ENCODE peak calls at places on chromosomes 11 and 22, in nine cellular contexts. D is H9, J is tibial artery, N is A549, M is aorta, Y is fibroblast of lung, H is heart right ventricle, R is DND-41, Z is sigmoid colon. A is an unnamed sample.

GRCh38 chr22:29269731-29270474 is 1.8 kb downstream of the EWSR1 start:
- DNase-seq in D (no peak), J (peak), N (no peak), M (no peak), Y (peak), H (no peak), R (no peak), Z (no peak), A (no peak)

GRCh38 chr11:64534391-64534801 is 56.6 kb upstream of the SLC22A12 start:
- DNase-seq in D (no peak), J (peak), N (no peak), M (no peak), Y (no peak), H (no peak), R (no peak), Z (no peak), A (no peak)

GRCh38 chr11:76248210-76248609 is 41.9 kb upstream of the WNT11 start:
- DNase-seq in D (peak), J (no peak), N (peak), M (no peak), Y (no peak), H (no peak), R (no peak), Z (no peak), A (no peak)

GRCh38 chr22:44591146-44591790 is 93.2 kb upstream of the RTL6 start:
- DNase-seq in D (no peak), J (no peak), N (no peak), M (peak), Y (no peak), H (no peak), R (no peak), Z (no peak), A (no peak)

GRCh38 chr22:48742556-48743343 is 1084.9 kb downstream of the BRD1 start:
- DNase-seq in D (no peak), J (peak), N (no peak), M (peak), Y (no peak), H (no peak), R (no peak), Z (no peak), A (no peak)

GRCh38 chr11:78253797-78254196 is 65.1 kb downstream of the USP35 start:
- DNase-seq in D (no peak), J (no peak), N (no peak), M (no peak), Y (peak), H (no peak), R (no peak), Z (no peak), A (no peak)

GRCh38 chr11:61281581-61282250 is 13.4 kb downstream of the VWCE start:
- DNase-seq in D (peak), J (no peak), N (peak), M (no peak), Y (peak), H (peak), R (peak), Z (peak), A (no peak)

GRCh38 chr11:4416306-4416705 is 22.8 kb upstream of the TRIM21 start:
- DNase-seq in D (no peak), J (no peak), N (no peak), M (no peak), Y (no peak), H (no peak), R (no peak), Z (no peak), A (no peak)

GRCh38 chr11:93063101-93063500 is 93.7 kb downstream of the MTNR1B start:
- DNase-seq in D (no peak), J (no peak), N (no peak), M (no peak), Y (peak), H (no peak), R (no peak), Z (no peak), A (no peak)

GRCh38 chr11:68090706-68091105 is 30.5 kb downstream of the CHKA start:
- DNase-seq in D (no peak), J (no peak), N (no peak), M (no peak), Y (peak), H (no peak), R (no peak), Z (no peak), A (no peak)

GRCh38 chr11:91717169-91717568 is 507.4 kb upstream of the FAT3 start:
- DNase-seq in D (no peak), J (no peak), N (no peak), M (no peak), Y (no peak), H (no peak), R (no peak), Z (no peak), A (no peak)

GRCh38 chr22:23113067-23113846 is 28.5 kb downstream of the RSPH14 start:
- DNase-seq in D (no peak), J (no peak), N (no peak), M (no peak), Y (peak), H (peak), R (peak), Z (no peak), A (no peak)

GRCh38 chr11:44246726-44247125 is 63.2 kb downstream of the ALX4 start:
- DNase-seq in D (no peak), J (no peak), N (no peak), M (no peak), Y (no peak), H (peak), R (no peak), Z (no peak), A (no peak)

GRCh38 chr11:65446446-65447277 is 24.1 kb downstream of the NEAT1 start:
- DNase-seq in D (no peak), J (peak), N (no peak), M (peak), Y (peak), H (no peak), R (no peak), Z (peak), A (no peak)

GRCh38 chr11:70498976-70499801 is 100.9 kb downstream of the CTTN start:
- DNase-seq in D (no peak), J (no peak), N (no peak), M (peak), Y (no peak), H (no peak), R (no peak), Z (peak), A (no peak)

GRCh38 chr22:32005453-32005852 is 37.6 kb upstream of the SLC5A1 start:
- DNase-seq in D (no peak), J (no peak), N (no peak), M (no peak), Y (peak), H (no peak), R (no peak), Z (no peak), A (no peak)

GRCh38 chr11:102254047-102254446 is 63.2 kb upstream of the BIRC3 start:
- DNase-seq in D (peak), J (no peak), N (peak), M (no peak), Y (no peak), H (no peak), R (no peak), Z (no peak), A (no peak)

GRCh38 chr22:36924151-36924698 is 10.8 kb downstream of the CSF2RB start:
- DNase-seq in D (no peak), J (no peak), N (no peak), M (no peak), Y (no peak), H (no peak), R (no peak), Z (no peak), A (no peak)

GRCh38 chr11:43818220-43818619 is 62.4 kb upstream of the ALKBH3 start:
- DNase-seq in D (no peak), J (no peak), N (no peak), M (no peak), Y (no peak), H (no peak), R (no peak), Z (no peak), A (no peak)

GRCh38 chr11:116420770-116421528 is 351.8 kb downstream of the BUD13 start:
- DNase-seq in D (no peak), J (no peak), N (no peak), M (no peak), Y (peak), H (no peak), R (no peak), Z (peak), A (no peak)

GRCh38 chr11:15972838-15973237 is 383.5 kb downstream of the SOX6 start:
- DNase-seq in D (peak), J (no peak), N (no peak), M (no peak), Y (no peak), H (no peak), R (no peak), Z (no peak), A (no peak)

GRCh38 chr22:37043828-37044538 is 7.6 kb upstream of the KCTD17 start:
- DNase-seq in D (peak), J (no peak), N (peak), M (no peak), Y (peak), H (peak), R (peak), Z (no peak), A (peak)

GRCh38 chr11:113806403-113806802 is 26.8 kb downstream of the CLDN25 start:
- DNase-seq in D (peak), J (no peak), N (peak), M (no peak), Y (peak), H (no peak), R (no peak), Z (no peak), A (no peak)

GRCh38 chr11:1481483-1481825 is 5.1 kb downstream of the MOB2 start:
- DNase-seq in D (no peak), J (peak), N (no peak), M (peak), Y (no peak), H (no peak), R (no peak), Z (peak), A (no peak)

GRCh38 chr22:17307566-17307965 is 61.7 kb upstream of the CECR2 start:
- DNase-seq in D (no peak), J (no peak), N (no peak), M (no peak), Y (no peak), H (no peak), R (no peak), Z (no peak), A (no peak)

GRCh38 chr11:16800382-16800781 is 61.9 kb downstream of the C11orf58 start:
- DNase-seq in D (no peak), J (no peak), N (no peak), M (no peak), Y (no peak), H (no peak), R (no peak), Z (no peak), A (no peak)

GRCh38 chr11:62024975-62025374 is 57.5 kb upstream of the FTH1 start:
- DNase-seq in D (no peak), J (no peak), N (no peak), M (no peak), Y (no peak), H (no peak), R (no peak), Z (peak), A (no peak)

GRCh38 chr22:38097557-38098409 is 12.7 kb downstream of the BAIAP2L2 start:
- DNase-seq in D (peak), J (no peak), N (no peak), M (peak), Y (no peak), H (no peak), R (no peak), Z (no peak), A (no peak)

GRCh38 chr11:94134651-94135512 is 6.2 kb downstream of the PANX1 start:
- DNase-seq in D (no peak), J (peak), N (no peak), M (peak), Y (peak), H (peak), R (no peak), Z (peak), A (no peak)

GRCh38 chr11:73184953-73185671 is 33.0 kb upstream of the P2RY2 start:
- DNase-seq in D (peak), J (peak), N (peak), M (peak), Y (peak), H (peak), R (peak), Z (peak), A (peak)

GRCh38 chr11:69333906-69334305 is 40.0 kb downstream of the MYEOV start:
- DNase-seq in D (no peak), J (peak), N (no peak), M (no peak), Y (no peak), H (no peak), R (no peak), Z (peak), A (no peak)

GRCh38 chr11:129313588-129314288 is 61.9 kb upstream of the BARX2 start:
- DNase-seq in D (no peak), J (no peak), N (no peak), M (no peak), Y (peak), H (no peak), R (no peak), Z (no peak), A (no peak)

GRCh38 chr22:25847451-25847850 is 105.5 kb downstream of the MYO18B start:
- DNase-seq in D (no peak), J (no peak), N (no peak), M (no peak), Y (no peak), H (no peak), R (no peak), Z (no peak), A (no peak)

GRCh38 chr11:34449013-34449412 is 10.3 kb downstream of the CAT start:
- DNase-seq in D (no peak), J (no peak), N (no peak), M (no peak), Y (no peak), H (no peak), R (peak), Z (no peak), A (no peak)

GRCh38 chr11:64000026-64000739 is 13.9 kb downstream of the OTUB1 start:
- DNase-seq in D (peak), J (peak), N (no peak), M (peak), Y (peak), H (peak), R (no peak), Z (peak), A (peak)

GRCh38 chr11:83951521-83951920 is 665.4 kb upstream of the CCDC90B start:
- DNase-seq in D (no peak), J (no peak), N (no peak), M (no peak), Y (no peak), H (no peak), R (no peak), Z (no peak), A (no peak)

GRCh38 chr11:117902001-117902855 is 25.8 kb upstream of the FXYD6 start:
- DNase-seq in D (no peak), J (peak), N (no peak), M (no peak), Y (no peak), H (no peak), R (peak), Z (peak), A (no peak)

GRCh38 chr11:93541884-93542752 is 1.1 kb downstream of the SMCO4 start:
- DNase-seq in D (peak), J (peak), N (peak), M (peak), Y (peak), H (peak), R (peak), Z (peak), A (peak)

GRCh38 chr11:103325686-103326069 is 216.5 kb downstream of the DYNC2H1 start:
- DNase-seq in D (no peak), J (no peak), N (no peak), M (no peak), Y (no peak), H (no peak), R (no peak), Z (no peak), A (no peak)

DNA sequence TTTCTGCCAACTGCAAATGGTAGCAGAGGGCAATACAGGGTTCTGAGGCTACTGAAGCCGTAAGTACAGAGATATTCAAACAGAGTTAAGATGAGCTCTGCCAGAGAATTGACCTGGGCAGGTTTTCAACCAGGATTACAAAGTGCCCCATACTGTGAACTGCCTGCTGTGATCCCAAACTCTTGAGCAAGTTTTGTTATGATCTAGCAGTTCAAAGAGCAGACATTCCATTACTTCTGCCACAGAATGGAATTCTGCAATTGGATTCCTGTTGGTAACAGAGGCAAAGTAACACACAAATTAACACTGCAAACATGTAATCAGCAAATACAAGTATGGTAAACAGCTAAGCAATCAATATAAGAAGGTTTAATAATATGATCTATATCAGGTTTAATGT is 31.2 kb downstream of the ALG9 start:
- DNase-seq in D (no peak), J (no peak), N (no peak), M (no peak), Y (peak), H (no peak), R (no peak), Z (no peak), A (no peak)
- H3K27ac ChIP-seq in D (no peak), J (no peak), N (no peak), M (no peak), Y (no peak), H (no peak), R (no peak), Z (no peak), A (no peak)

GRCh38 chr22:35307892-35308291 is 8.2 kb downstream of the TOM1 start:
- DNase-seq in D (no peak), J (no peak), N (no peak), M (no peak), Y (no peak), H (no peak), R (no peak), Z (no peak), A (no peak)

GRCh38 chr22:35310556-35311550 is 11.2 kb downstream of the TOM1 start:
- DNase-seq in D (no peak), J (peak), N (no peak), M (no peak), Y (peak), H (no peak), R (no peak), Z (no peak), A (no peak)

GRCh38 chr22:35307372-35307771 is 7.7 kb downstream of the TOM1 start:
- DNase-seq in D (no peak), J (no peak), N (no peak), M (no peak), Y (no peak), H (no peak), R (no peak), Z (no peak), A (no peak)

GRCh38 chr22:35306350-35306967 is 6.8 kb downstream of the TOM1 start:
- DNase-seq in D (no peak), J (no peak), N (no peak), M (no peak), Y (no peak), H (no peak), R (no peak), Z (no peak), A (no peak)

DNA sequence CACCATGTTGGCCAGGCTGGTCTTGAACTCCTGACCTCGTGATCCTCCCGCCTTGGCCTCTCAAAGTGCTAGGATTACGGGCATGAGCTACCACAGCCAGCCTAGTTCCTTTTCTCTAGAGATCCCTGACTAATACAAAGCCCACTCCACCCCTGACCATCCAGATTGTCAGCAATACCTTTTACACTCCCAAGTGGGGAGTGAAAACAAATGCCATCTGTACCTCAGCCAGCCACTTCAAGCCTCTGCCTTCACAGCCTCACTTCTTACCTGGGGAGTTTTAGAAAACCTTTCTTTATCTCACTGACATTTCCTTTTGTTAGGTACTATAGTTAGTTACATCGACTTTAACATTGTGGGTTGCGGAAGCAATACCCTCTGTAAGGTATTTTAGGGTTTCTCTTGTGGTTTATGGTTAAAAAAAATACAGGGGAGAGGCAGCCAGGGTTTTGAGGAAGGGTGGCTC is 8.8 kb downstream of the TOM1 start:
- DNase-seq in D (no peak), J (no peak), N (no peak), M (no peak), Y (no peak), H (no peak), R (no peak), Z (no peak), A (no peak)
- H3K27ac ChIP-seq in D (no peak), J (no peak), N (no peak), M (no peak), Y (no peak), H (no peak), R (no peak), Z (no peak), A (no peak)

GRCh38 chr11:36421546-36422155 is 88.4 kb downstream of the TRAF6 start:
- DNase-seq in D (no peak), J (no peak), N (no peak), M (no peak), Y (peak), H (no peak), R (no peak), Z (no peak), A (no peak)
- H3K27ac ChIP-seq in D (no peak), J (no peak), N (peak), M (no peak), Y (no peak), H (no peak), R (no peak), Z (no peak), A (no peak)

DNA sequence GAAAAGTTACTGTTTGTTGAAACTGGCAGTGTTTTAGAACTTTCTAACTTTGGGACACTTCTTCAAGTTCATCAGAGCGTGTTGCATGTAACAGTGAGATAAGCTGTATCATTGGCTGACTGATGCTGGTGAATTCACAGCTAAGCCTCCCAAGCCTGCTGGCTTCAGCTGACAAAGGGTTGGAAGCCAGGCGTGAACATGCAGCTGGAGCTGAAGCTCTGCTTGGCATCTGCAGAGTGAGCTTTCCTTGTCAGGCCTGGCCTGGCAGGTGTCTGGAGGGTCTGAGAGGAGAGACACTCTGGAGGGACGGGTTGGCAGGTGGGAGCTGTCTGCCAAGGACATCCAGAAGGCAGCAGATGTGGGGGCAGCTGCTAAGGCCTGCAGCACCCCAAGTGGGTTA is 1.5 kb downstream of the AMPD3 start:
- DNase-seq in D (peak), J (no peak), N (no peak), M (no peak), Y (no peak), H (no peak), R (peak), Z (no peak), A (no peak)
- H3K27ac ChIP-seq in D (no peak), J (no peak), N (peak), M (no peak), Y (peak), H (no peak), R (peak), Z (peak), A (peak)

A was measured in CD8-positive, alpha-beta T cell.